ENCODE peak calls at places on chromosome 14, in five cellular contexts. A is cardiac fibroblast, K is HCT116, E is RWPE2, W is cardiac muscle cell. M is an unnamed sample.

GRCh38 chr14:85459361-85459760 is 70.6 kb upstream of the FLRT2 start:
- DNase-seq in A (no peak), K (no peak), E (no peak), W (no peak), M (no peak)

GRCh38 chr14:50342211-50343080 is 30.3 kb downstream of the DMAC2L start:
- DNase-seq in A (peak), K (no peak), E (no peak), W (peak), M (no peak)

GRCh38 chr14:37620856-37621255 is 25.4 kb downstream of the TTC6 start:
- DNase-seq in A (no peak), K (no peak), E (no peak), W (no peak), M (no peak)

GRCh38 chr14:104219731-104220224 is 81.4 kb downstream of the KIF26A start:
- DNase-seq in A (no peak), K (no peak), E (peak), W (no peak), M (no peak)

GRCh38 chr14:98580131-98580678 is 691.8 kb downstream of the BCL11B start:
- DNase-seq in A (no peak), K (no peak), E (no peak), W (peak), M (no peak)

GRCh38 chr14:21267886-21268611 is 1.2 kb downstream of the HNRNPC start:
- DNase-seq in A (peak), K (no peak), E (no peak), W (no peak), M (no peak)

GRCh38 chr14:50050171-50050570 is 66.2 kb downstream of the VCPKMT start:
- DNase-seq in A (no peak), K (no peak), E (no peak), W (no peak), M (no peak)

GRCh38 chr14:26370118-26370517 is 227.7 kb downstream of the NOVA1 start:
- DNase-seq in A (peak), K (no peak), E (no peak), W (peak), M (no peak)

GRCh38 chr14:94867931-94868597 is 98.2 kb upstream of the GSC start:
- DNase-seq in A (no peak), K (no peak), E (no peak), W (no peak), M (no peak)

GRCh38 chr14:91780452-91780851 is 48.6 kb upstream of the CATSPERB start:
- DNase-seq in A (peak), K (no peak), E (no peak), W (no peak), M (no peak)

GRCh38 chr14:26775765-26776577 is 178.1 kb upstream of the NOVA1 start:
- DNase-seq in A (peak), K (no peak), E (no peak), W (no peak), M (no peak)

GRCh38 chr14:59325906-59326305 is 137.4 kb downstream of the DAAM1 start:
- DNase-seq in A (peak), K (no peak), E (no peak), W (no peak), M (no peak)

GRCh38 chr14:58861546-58861945 is 223.8 kb downstream of the DACT1 start:
- DNase-seq in A (peak), K (no peak), E (no peak), W (no peak), M (no peak)

GRCh38 chr14:89673499-89674225 is 256.6 kb upstream of the FOXN3 start:
- DNase-seq in A (peak), K (no peak), E (no peak), W (peak), M (no peak)

GRCh38 chr14:22399776-22400175 is 189.2 kb downstream of the DAD1 start:
- DNase-seq in A (no peak), K (no peak), E (no peak), W (no peak), M (no peak)

GRCh38 chr14:31419179-31420012 is 954 bp downstream of the HEATR5A start:
- DNase-seq in A (peak), K (no peak), E (no peak), W (no peak), M (no peak)

GRCh38 chr14:66992776-66993175 is 196.5 kb upstream of the GARIN2 start:
- DNase-seq in A (no peak), K (no peak), E (no peak), W (no peak), M (no peak)

GRCh38 chr14:92258934-92259333 is 64.0 kb upstream of the SLC24A4 start:
- DNase-seq in A (no peak), K (no peak), E (no peak), W (no peak), M (no peak)

GRCh38 chr14:77376380-77376770 is 519 bp downstream of the TMED8 start:
- DNase-seq in A (peak), K (no peak), E (peak), W (no peak), M (no peak)

GRCh38 chr14:91125271-91125661 is 11.4 kb downstream of the DGLUCY start:
- DNase-seq in A (no peak), K (no peak), E (no peak), W (no peak), M (no peak)

GRCh38 chr14:21846227-21846885 is 172.7 kb upstream of the OR4E1 start:
- DNase-seq in A (no peak), K (no peak), E (no peak), W (peak), M (no peak)

GRCh38 chr14:55715889-55716288 is 135.9 kb downstream of the KTN1 start:
- DNase-seq in A (peak), K (no peak), E (no peak), W (no peak), M (peak)

GRCh38 chr14:89921896-89922548 is 32.5 kb downstream of the EFCAB11 start:
- DNase-seq in A (peak), K (no peak), E (no peak), W (no peak), M (no peak)

GRCh38 chr14:39025250-39025809 is 77.7 kb downstream of the SEC23A start:
- DNase-seq in A (no peak), K (no peak), E (no peak), W (peak), M (no peak)

GRCh38 chr14:81412779-81413178 is 12.7 kb upstream of the STON2 start:
- DNase-seq in A (no peak), K (no peak), E (no peak), W (no peak), M (no peak)

GRCh38 chr14:50798048-50798421 is 32.9 kb downstream of the NIN start:
- DNase-seq in A (no peak), K (no peak), E (no peak), W (no peak), M (no peak)

GRCh38 chr14:61618448-61618847 is 76.9 kb upstream of the HIF1A start:
- DNase-seq in A (peak), K (no peak), E (no peak), W (no peak), M (no peak)
- H3K4me3 ChIP-seq in A (no peak), K (no peak), E (no peak), W (no peak), M (no peak)

GRCh38 chr14:52235866-52236510 is 31.5 kb upstream of the PTGDR start:
- DNase-seq in A (no peak), K (no peak), E (no peak), W (no peak), M (no peak)
- TF ChIP-seq CTCF in A (no peak), K (no peak), E (no peak), W (no peak), M (no peak)

DNA sequence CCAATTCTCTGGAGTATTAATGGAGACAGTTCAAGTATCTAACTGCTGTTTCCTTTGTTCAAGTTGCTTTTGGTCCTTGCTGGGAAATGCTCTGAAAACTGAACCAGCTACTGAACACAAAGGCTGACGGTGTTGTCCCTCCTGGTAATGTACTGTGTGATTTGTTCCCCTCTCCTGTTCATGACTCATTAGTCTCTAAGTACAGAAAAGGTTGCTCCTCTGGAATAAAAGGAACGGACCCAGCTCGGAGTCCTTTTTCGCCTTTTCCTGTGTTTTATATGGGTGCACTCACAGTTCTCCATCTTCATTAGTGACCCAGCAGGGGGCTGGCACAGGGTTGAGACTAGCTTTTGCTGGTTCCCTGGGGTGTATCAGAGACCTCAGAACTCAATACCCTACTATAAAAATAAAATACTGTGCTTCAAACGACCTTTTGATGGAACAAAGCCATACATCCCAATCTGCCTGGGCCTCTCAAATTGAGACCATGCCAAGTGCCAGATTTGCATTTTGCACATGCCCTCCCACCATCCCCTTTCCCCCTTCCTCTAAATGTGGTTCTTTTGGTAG is 269.7 kb downstream of the RAD51B start:
- DNase-seq in A (peak), K (peak), E (no peak), W (no peak), M (no peak)
- H3K4me3 ChIP-seq in A (no peak), K (peak), E (no peak), W (no peak), M (no peak)

DNA sequence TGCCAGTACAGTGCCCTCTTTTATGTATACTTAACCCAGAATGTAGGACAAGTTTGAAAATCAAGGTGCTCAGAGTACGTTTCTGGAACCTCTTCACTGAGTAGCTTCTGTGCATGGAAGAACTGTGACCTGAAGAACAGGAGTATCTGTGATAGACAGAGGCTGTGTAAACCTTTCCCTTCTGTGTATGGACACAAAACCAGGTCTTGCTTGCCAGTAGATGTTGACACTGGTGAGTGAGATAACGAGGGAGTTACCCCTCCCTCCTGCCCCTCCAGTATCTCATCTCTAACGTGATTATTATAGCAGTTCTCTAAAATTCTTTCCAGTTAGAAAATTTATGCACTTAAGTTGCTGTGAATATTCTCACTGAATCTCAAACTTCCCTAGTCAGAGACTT is 170.8 kb downstream of the RPL10L start:
- DNase-seq in A (no peak), K (no peak), E (no peak), W (no peak), M (no peak)
- TF ChIP-seq CTCF in A (no peak), K (no peak), E (no peak), W (no peak), M (no peak)

DNA sequence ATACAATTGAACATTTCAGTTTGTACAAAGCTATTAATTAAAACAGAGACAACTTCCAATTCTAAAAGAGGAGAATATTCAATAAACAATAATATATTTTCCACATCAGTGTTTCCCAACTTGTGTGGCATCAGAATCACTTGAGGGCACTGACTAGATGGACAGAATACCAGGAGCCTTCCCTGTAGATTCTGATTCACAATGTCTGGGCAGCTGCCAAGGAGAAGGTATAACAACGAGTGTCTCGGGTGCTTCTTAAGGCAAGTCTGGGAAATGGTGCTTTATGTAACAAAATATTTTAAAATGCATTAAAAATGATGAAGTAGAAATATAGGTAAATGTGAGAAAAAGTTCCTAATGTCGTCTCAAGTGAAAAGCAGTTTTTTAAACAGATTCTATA is 26.2 kb downstream of the GALC start:
- DNase-seq in A (no peak), K (no peak), E (no peak), W (no peak), M (no peak)
- H3K4me3 ChIP-seq in A (no peak), K (no peak), E (no peak), W (no peak), M (no peak)

GRCh38 chr14:74841230-74842207 is 34.4 kb downstream of the PROX2 start:
- DNase-seq in A (no peak), K (no peak), E (no peak), W (no peak), M (no peak)

GRCh38 chr14:74840603-74841030 is 35.3 kb downstream of the PROX2 start:
- DNase-seq in A (no peak), K (no peak), E (no peak), W (no peak), M (no peak)

GRCh38 chr14:74846968-74847549 is 28.9 kb downstream of the PROX2 start:
- DNase-seq in A (peak), K (no peak), E (no peak), W (no peak), M (peak)

GRCh38 chr14:74846168-74846567 is 29.8 kb downstream of the PROX2 start:
- DNase-seq in A (peak), K (no peak), E (no peak), W (no peak), M (peak)

GRCh38 chr14:74843653-74844052 is 32.3 kb downstream of the PROX2 start:
- DNase-seq in A (peak), K (no peak), E (no peak), W (no peak), M (peak)
- TF ChIP-seq CTCF in A (peak), K (no peak), E (no peak), W (no peak), M (peak)

GRCh38 chr14:32703246-32703645 is 235.4 kb upstream of the NPAS3 start:
- DNase-seq in A (peak), K (no peak), E (no peak), W (no peak), M (no peak)
- H3K4me3 ChIP-seq in A (no peak), K (no peak), E (no peak), W (no peak), M (no peak)

DNA sequence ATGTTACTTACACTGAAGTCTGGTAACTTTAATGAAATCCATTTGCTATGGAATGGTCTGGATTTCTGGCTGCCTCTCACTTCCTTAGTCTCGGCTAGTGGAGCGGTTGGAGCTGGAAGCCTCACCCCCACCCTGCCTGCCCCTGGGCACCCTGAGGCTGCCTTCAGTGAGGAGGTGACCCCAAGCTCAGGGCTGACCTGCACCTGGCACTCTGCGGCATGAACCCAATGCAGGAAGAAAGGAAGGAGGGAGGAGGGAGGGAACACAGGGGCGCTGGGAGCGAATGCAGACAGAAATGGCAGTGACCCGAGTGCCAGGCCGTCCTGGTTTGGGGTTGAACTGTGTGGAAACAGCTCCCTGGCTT is 353.1 kb downstream of the TMEM121 start:
- DNase-seq in A (no peak), K (no peak), E (no peak), W (no peak), M (no peak)
- TF ChIP-seq CTCF in A (no peak), K (no peak), E (no peak), W (no peak), M (no peak)

GRCh38 chr14:47269788-47270492 is 405.5 kb downstream of the MDGA2 start:
- DNase-seq in A (peak), K (no peak), E (no peak), W (no peak), M (no peak)
- H3K4me3 ChIP-seq in A (no peak), K (no peak), E (no peak), W (no peak), M (no peak)